ENCODE peak calls at places on chromosomes 3 and 15, in eight cellular contexts. N, F, G, I, W, B, X and O are unnamed samples.

GRCh38 chr3:171135536-171135935 is 109.0 kb upstream of the SLC2A2 start:
- DNase-seq in N (no peak), F (peak), G (no peak), I (no peak), W (no peak), B (no peak), X (no peak), O (no peak)

GRCh38 chr3:13505147-13506130 is 25.3 kb downstream of the HDAC11 start:
- DNase-seq in N (no peak), F (no peak), G (no peak), I (no peak), W (no peak), B (no peak), X (no peak), O (no peak)

GRCh38 chr3:191051037-191051436 is 148.0 kb upstream of the OSTN start:
- DNase-seq in N (no peak), F (no peak), G (no peak), I (peak), W (peak), B (peak), X (no peak), O (no peak)

GRCh38 chr3:176376531-176376930 is 820.8 kb downstream of the TBL1XR1 start:
- DNase-seq in N (no peak), F (no peak), G (no peak), I (no peak), W (no peak), B (no peak), X (no peak), O (no peak)

GRCh38 chr3:42256135-42256819 is 9.7 kb downstream of the CCK start:
- DNase-seq in N (no peak), F (no peak), G (no peak), I (no peak), W (no peak), B (peak), X (no peak), O (no peak)

GRCh38 chr15:24054547-24055245 is 367.6 kb upstream of the NDN start:
- DNase-seq in N (no peak), F (no peak), G (no peak), I (no peak), W (no peak), B (peak), X (no peak), O (no peak)

GRCh38 chr3:73504255-73504654 is 120.5 kb downstream of the PDZRN3 start:
- DNase-seq in N (no peak), F (no peak), G (no peak), I (no peak), W (no peak), B (no peak), X (no peak), O (no peak)

GRCh38 chr15:67146214-67146613 is 80.8 kb downstream of the SMAD3 start:
- DNase-seq in N (peak), F (no peak), G (no peak), I (no peak), W (no peak), B (peak), X (peak), O (no peak)

GRCh38 chr15:58538225-58538731 is 106.5 kb downstream of the LIPC start:
- DNase-seq in N (no peak), F (no peak), G (no peak), I (no peak), W (no peak), B (no peak), X (no peak), O (no peak)

GRCh38 chr15:58222698-58223097 is 84.5 kb downstream of the AQP9 start:
- DNase-seq in N (no peak), F (no peak), G (no peak), I (peak), W (no peak), B (no peak), X (no peak), O (no peak)

GRCh38 chr3:85148056-85148455 is 189.3 kb downstream of the CADM2 start:
- DNase-seq in N (no peak), F (no peak), G (no peak), I (peak), W (no peak), B (no peak), X (no peak), O (no peak)

GRCh38 chr3:126434264-126434590 is 39.5 kb downstream of the CFAP100 start:
- DNase-seq in N (no peak), F (no peak), G (no peak), I (no peak), W (no peak), B (no peak), X (peak), O (no peak)

GRCh38 chr15:62940755-62941361 is 101.7 kb upstream of the TPM1 start:
- DNase-seq in N (peak), F (peak), G (no peak), I (peak), W (no peak), B (peak), X (peak), O (peak)

GRCh38 chr3:72345237-72345878 is 502.9 kb downstream of the SHQ1 start:
- DNase-seq in N (no peak), F (peak), G (peak), I (peak), W (no peak), B (no peak), X (no peak), O (no peak)

GRCh38 chr3:52231502-52232278 is 6.2 kb upstream of the TLR9 start:
- DNase-seq in N (peak), F (no peak), G (no peak), I (peak), W (peak), B (no peak), X (no peak), O (peak)

GRCh38 chr3:190528721-190529120 is 14.8 kb downstream of the IL1RAP start:
- DNase-seq in N (no peak), F (no peak), G (no peak), I (peak), W (no peak), B (no peak), X (no peak), O (no peak)

GRCh38 chr3:134094491-134094890 is 64.8 kb upstream of the SLCO2A1 start:
- DNase-seq in N (no peak), F (no peak), G (no peak), I (no peak), W (no peak), B (no peak), X (no peak), O (no peak)

GRCh38 chr3:126911162-126912026 is 71.5 kb upstream of the PLXNA1 start:
- DNase-seq in N (peak), F (peak), G (no peak), I (peak), W (peak), B (peak), X (no peak), O (no peak)

GRCh38 chr3:143203142-143203541 is 83.6 kb downstream of the CHST2 start:
- DNase-seq in N (no peak), F (no peak), G (no peak), I (no peak), W (no peak), B (no peak), X (no peak), O (no peak)

GRCh38 chr3:172266103-172266502 is 182.2 kb downstream of the GHSR start:
- DNase-seq in N (no peak), F (no peak), G (no peak), I (no peak), W (no peak), B (no peak), X (no peak), O (no peak)

DNA sequence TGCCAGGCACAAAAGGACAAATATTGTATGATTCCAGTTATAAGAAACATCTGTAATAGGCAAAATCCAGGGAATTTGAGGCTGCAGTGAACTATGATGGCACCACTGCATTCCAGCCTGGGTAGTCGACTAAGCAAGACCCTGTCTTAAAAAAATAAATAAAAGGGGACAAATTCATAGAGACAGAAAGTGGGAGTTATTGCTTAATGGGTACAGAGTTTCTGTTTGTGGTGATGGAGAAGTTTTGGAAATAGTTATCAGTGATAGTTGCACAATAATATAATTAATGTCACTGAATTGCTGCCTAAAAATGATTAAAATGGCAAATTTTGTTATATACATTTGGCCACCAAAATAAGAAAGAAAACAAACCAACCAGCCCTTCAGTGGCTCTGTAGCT is 27.6 kb upstream of the CNBP start:
- DNase-seq in N (no peak), F (no peak), G (no peak), I (no peak), W (no peak), B (no peak), X (peak), O (no peak)
- TF ChIP-seq CTCF in N (no peak), F (no peak), G (no peak), I (no peak), W (no peak), B (no peak), X (no peak), O (no peak)

GRCh38 chr15:88913850-88914169 is 631 bp upstream of the MFGE8 start:
- DNase-seq in N (no peak), F (no peak), G (no peak), I (no peak), W (peak), B (no peak), X (no peak), O (no peak)

GRCh38 chr15:88911766-88912118 is 1.4 kb downstream of the MFGE8 start:
- DNase-seq in N (peak), F (no peak), G (no peak), I (no peak), W (peak), B (no peak), X (peak), O (no peak)

GRCh38 chr15:88915354-88915753 is 2.2 kb upstream of the MFGE8 start:
- DNase-seq in N (no peak), F (no peak), G (no peak), I (no peak), W (no peak), B (no peak), X (no peak), O (no peak)

GRCh38 chr15:88912500-88912921 is 668 bp downstream of the MFGE8 start:
- DNase-seq in N (no peak), F (no peak), G (no peak), I (no peak), W (peak), B (peak), X (no peak), O (no peak)

DNA sequence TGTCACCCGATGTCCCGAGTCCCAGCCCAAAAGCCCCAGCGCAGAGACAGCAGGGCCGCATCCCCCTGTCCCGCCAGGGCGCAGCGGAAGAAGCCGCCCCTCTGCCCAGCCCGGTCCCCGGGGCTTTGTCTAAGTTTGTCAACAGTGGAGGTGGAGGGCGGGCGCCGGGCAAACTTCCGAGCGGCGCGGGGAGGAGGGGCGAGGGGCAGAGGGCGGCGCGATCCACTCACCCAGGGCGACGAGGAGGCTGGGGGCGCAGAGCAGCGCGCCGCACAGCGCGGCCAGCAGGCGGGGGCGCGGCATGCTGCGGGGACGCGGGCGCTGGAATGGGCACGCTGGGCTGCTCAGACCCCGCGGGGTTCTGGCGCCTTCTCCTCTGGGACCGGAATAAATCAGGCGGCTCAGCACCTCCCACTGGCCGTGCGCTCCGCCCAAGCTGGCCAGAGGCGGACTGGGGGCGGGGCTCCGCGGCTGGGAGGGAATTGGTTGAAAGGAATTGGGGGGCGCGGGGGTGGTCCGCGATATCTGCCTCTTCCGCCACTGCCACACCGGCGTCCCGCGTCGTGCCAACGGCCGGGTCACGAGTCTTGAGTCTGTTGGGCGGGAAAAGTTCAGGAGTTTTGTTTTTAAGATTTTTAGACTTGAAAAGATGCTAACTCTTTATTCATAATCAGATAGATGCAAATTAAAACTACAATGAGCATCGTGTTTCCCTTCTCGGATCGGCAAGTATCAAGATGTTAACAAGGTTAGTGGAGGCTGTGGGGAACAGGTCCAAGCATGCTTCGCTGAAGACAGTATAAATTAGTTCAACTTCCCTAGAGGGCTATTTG is at the start of gene MFGE8:
- DNase-seq in N (peak), F (no peak), G (no peak), I (peak), W (peak), B (peak), X (peak), O (peak)
- TF ChIP-seq CTCF in N (no peak), F (no peak), G (no peak), I (no peak), W (no peak), B (no peak), X (no peak), O (peak)

DNA sequence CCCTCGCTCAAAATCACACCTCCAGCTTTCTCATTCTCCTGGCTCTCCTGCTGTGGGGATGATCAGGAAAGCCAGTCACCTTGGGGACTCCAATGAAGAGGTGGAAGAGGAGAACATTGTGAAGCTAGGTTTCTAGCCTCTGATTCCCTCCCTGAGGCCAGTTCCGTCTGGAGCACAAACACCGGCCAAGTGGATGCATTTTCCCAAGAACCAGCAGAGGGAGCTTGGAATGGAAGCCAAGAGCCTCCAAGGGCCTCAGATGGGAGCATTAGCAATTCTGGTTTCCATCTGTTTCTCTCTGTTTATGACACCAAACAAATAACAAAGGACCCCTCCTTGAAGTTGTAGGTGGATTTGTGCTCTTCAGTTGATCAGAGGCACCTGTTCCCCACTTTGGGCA is 40.6 kb upstream of the NMNAT3 start:
- DNase-seq in N (peak), F (peak), G (no peak), I (no peak), W (no peak), B (peak), X (no peak), O (no peak)
- TF ChIP-seq CTCF in N (peak), F (peak), G (no peak), I (peak), W (no peak), B (peak), X (no peak), O (peak)

GRCh38 chr3:32004111-32004790 is 22.7 kb downstream of the ZNF860 start:
- DNase-seq in N (no peak), F (no peak), G (no peak), I (no peak), W (no peak), B (no peak), X (no peak), O (no peak)
- TF ChIP-seq CTCF in N (no peak), F (peak), G (no peak), I (no peak), W (no peak), B (peak), X (no peak), O (no peak)

GRCh38 chr3:146968204-146968651 is 363.1 kb upstream of the PLSCR5 start:
- DNase-seq in N (no peak), F (peak), G (no peak), I (no peak), W (no peak), B (peak), X (no peak), O (no peak)
- TF ChIP-seq CTCF in N (no peak), F (no peak), G (no peak), I (no peak), W (no peak), B (no peak), X (no peak), O (no peak)

GRCh38 chr3:100090669-100091005 is 23.7 kb downstream of the FILIP1L start:
- DNase-seq in N (no peak), F (no peak), G (no peak), I (no peak), W (no peak), B (no peak), X (no peak), O (no peak)
- TF ChIP-seq CTCF in N (no peak), F (no peak), G (no peak), I (no peak), W (no peak), B (no peak), X (no peak), O (no peak)

DNA sequence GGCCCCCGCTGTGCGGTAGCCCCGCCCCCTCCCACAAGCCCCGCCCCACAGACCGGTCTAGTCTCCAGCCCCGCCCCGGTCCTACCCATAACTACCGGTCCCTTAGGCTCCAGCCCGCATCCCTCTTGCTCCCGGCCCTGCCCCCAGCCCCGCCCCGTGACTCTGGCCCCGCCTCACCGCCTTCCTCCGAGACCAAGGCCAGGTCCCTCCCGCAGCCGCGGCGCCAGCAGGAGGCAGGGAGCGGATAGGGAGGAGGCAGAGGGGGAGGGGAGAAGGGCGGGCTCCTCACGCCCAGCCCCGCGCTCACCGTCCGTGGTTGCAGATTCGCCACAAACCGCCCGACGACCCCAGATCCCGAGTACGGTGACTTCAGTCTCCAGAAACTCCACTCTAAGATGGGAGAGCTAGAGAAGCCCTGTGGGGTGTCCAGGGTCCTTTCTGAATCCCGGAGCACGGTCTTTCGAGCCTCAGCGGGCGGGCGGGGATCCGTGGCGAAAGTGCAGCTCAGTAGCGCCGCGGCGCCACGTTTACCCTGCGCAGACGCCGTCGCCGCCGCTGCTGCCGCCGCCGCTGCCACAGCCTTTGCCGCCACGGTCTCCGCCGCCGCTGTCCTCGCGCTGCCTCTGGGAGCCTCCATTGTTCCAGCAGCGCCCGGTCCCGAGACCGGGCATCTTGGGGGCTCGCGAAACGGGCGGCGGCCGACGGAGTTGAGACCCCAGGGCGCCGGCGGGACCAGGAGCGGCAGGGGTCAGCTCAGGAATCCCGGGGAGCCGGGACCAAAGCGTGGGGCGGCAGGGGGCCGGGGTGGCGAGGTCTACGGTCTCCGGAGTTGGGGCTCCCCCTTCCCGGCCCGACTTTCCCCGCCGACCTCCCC is at the start of gene BRPF1:
- DNase-seq in N (peak), F (peak), G (peak), I (peak), W (peak), B (peak), X (peak), O (peak)
- TF ChIP-seq CTCF in N (no peak), F (no peak), G (no peak), I (no peak), W (no peak), B (peak), X (no peak), O (peak)

GRCh38 chr3:152657002-152657400 is 177.9 kb upstream of the P2RY1 start:
- DNase-seq in N (no peak), F (no peak), G (no peak), I (no peak), W (no peak), B (no peak), X (no peak), O (no peak)

GRCh38 chr3:152664766-152665165 is 170.2 kb upstream of the P2RY1 start:
- DNase-seq in N (no peak), F (no peak), G (no peak), I (no peak), W (no peak), B (no peak), X (no peak), O (no peak)

GRCh38 chr3:152658977-152659376 is 176.0 kb upstream of the P2RY1 start:
- DNase-seq in N (no peak), F (no peak), G (no peak), I (no peak), W (no peak), B (no peak), X (no peak), O (no peak)

GRCh38 chr3:152667267-152667666 is 167.7 kb upstream of the P2RY1 start:
- DNase-seq in N (no peak), F (no peak), G (no peak), I (no peak), W (no peak), B (no peak), X (no peak), O (no peak)

GRCh38 chr3:152662157-152662556 is 172.8 kb upstream of the P2RY1 start:
- DNase-seq in N (no peak), F (no peak), G (no peak), I (no peak), W (no peak), B (no peak), X (no peak), O (no peak)
- TF ChIP-seq CTCF in N (no peak), F (no peak), G (no peak), I (no peak), W (no peak), B (no peak), X (no peak), O (no peak)